ENCODE peak calls at places on chromosomes 4 and X, in eight cellular contexts. Z is K562, J is endothelial cell of umbilical vein, D is transverse colon, Y is sigmoid colon, E is IMR-90, F is A549, W is uterus. M is an unnamed sample.

GRCh38 chrX:10507181-10507580 is 113.2 kb downstream of the MID1 start:
- DNase-seq in W (no peak), Z (no peak), D (no peak), J (peak), E (peak), F (no peak), Y (no peak), M (no peak)

GRCh38 chr4:168550071-168550766 is 53.4 kb downstream of the PALLD start:
- DNase-seq in W (no peak), D (no peak), Z (no peak), Y (no peak), J (no peak), E (peak), F (no peak), M (no peak)

GRCh38 chr4:73822389-73822788 is 14.1 kb upstream of the CXCL6 start:
- DNase-seq in D (no peak), E (no peak), W (no peak), F (no peak), J (no peak), Z (no peak), Y (no peak), M (no peak)

GRCh38 chr4:187128971-187129370 is 405.3 kb upstream of the FAT1 start:
- DNase-seq in D (no peak), W (no peak), E (peak), J (no peak), F (no peak), Z (no peak), Y (no peak), M (no peak)

GRCh38 chr4:37535872-37536271 is 150.3 kb downstream of the RELL1 start:
- DNase-seq in D (no peak), E (no peak), Y (no peak), F (no peak), Z (no peak), J (no peak), W (no peak), M (no peak)

GRCh38 chr4:6116696-6117285 is 83.6 kb downstream of the JAKMIP1 start:
- DNase-seq in E (no peak), F (no peak), D (no peak), Y (no peak), J (no peak), Z (no peak), W (no peak), M (no peak)

GRCh38 chr4:121070696-121071639 is 1.4 kb downstream of the NDNF start:
- DNase-seq in Y (peak), Z (no peak), J (peak), W (peak), D (peak), E (no peak), F (peak), M (no peak)

GRCh38 chr4:42655921-42656735 is 777 bp downstream of the ATP8A1 start:
- DNase-seq in W (peak), J (peak), D (peak), F (peak), Z (no peak), Y (peak), E (no peak), M (peak)

GRCh38 chr4:10084651-10085320 is 31.8 kb downstream of the WDR1 start:
- DNase-seq in Y (peak), W (no peak), F (no peak), D (peak), E (no peak), Z (no peak), J (no peak), M (no peak)

GRCh38 chr4:163493643-163494359 is 689 bp upstream of the TMA16 start:
- DNase-seq in D (peak), F (no peak), Y (no peak), Z (no peak), J (peak), W (no peak), E (no peak), M (peak)

GRCh38 chr4:163548481-163549243 is 54.2 kb downstream of the TMA16 start:
- DNase-seq in D (no peak), W (no peak), Z (peak), J (peak), E (peak), Y (no peak), F (peak), M (peak)

GRCh38 chr4:186789671-186790070 is 66.0 kb upstream of the FAT1 start:
- DNase-seq in J (no peak), D (no peak), Y (no peak), Z (no peak), F (no peak), W (no peak), E (peak), M (no peak)

GRCh38 chrX:137574784-137575298 is 8.9 kb downstream of the ZIC3 start:
- DNase-seq in E (no peak), W (no peak), Z (no peak), D (no peak), J (no peak), Y (no peak), F (no peak), M (no peak)

GRCh38 chrX:34956915-34957314 is 14.3 kb downstream of the FAM47B start:
- DNase-seq in Z (no peak), D (no peak), Y (no peak), W (no peak), E (peak), F (peak), J (peak), M (no peak)

GRCh38 chr4:161466321-161466720 is 697.5 kb downstream of the FSTL5 start:
- DNase-seq in Y (no peak), D (no peak), W (no peak), Z (no peak), F (no peak), E (no peak), J (no peak), M (no peak)

GRCh38 chr4:183773790-183774189 is 114.7 kb downstream of the TRAPPC11 start:
- DNase-seq in J (no peak), E (no peak), D (no peak), F (no peak), Z (no peak), W (no peak), Y (no peak), M (no peak)

GRCh38 chrX:38087594-38087993 is 81.2 kb downstream of the SYTL5 start:
- DNase-seq in E (no peak), J (no peak), Y (no peak), Z (no peak), D (no peak), F (no peak), W (no peak), M (no peak)

GRCh38 chr4:74039065-74039763 is 725 bp upstream of the CXCL3 start:
- DNase-seq in J (peak), Z (no peak), D (no peak), F (no peak), E (peak), W (no peak), Y (no peak), M (peak)

GRCh38 chrX:130916636-130917422 is 13.8 kb upstream of the ENOX2 start:
- DNase-seq in Y (no peak), Z (peak), D (peak), F (peak), J (peak), E (peak), W (peak), M (peak)

GRCh38 chr4:158356331-158356730 is 146.0 kb downstream of the TMEM144 start:
- DNase-seq in Y (no peak), D (no peak), Z (no peak), J (no peak), F (no peak), E (no peak), W (no peak), M (no peak)

GRCh38 chr4:10554694-10555093 is 97.5 kb upstream of the ZNF518B start:
- DNase-seq in W (peak), E (peak), J (peak), Y (no peak), D (peak), Z (peak), F (peak), M (peak)

GRCh38 chr4:4426511-4427477 is 39.9 kb downstream of the NSG1 start:
- DNase-seq in E (no peak), W (peak), Y (peak), D (no peak), Z (no peak), F (no peak), J (no peak), M (no peak)

GRCh38 chrX:49041683-49042529 is 1.3 kb downstream of the TFE3 start:
- DNase-seq in D (no peak), Z (no peak), E (peak), J (peak), F (peak), W (no peak), Y (no peak), M (no peak)

GRCh38 chr4:127793528-127793927 is 11.4 kb downstream of the HSPA4L start:
- DNase-seq in W (no peak), F (no peak), Z (no peak), Y (no peak), D (no peak), J (no peak), E (no peak), M (no peak)

GRCh38 chr4:158496030-158496741 is 25.5 kb upstream of the RXFP1 start:
- DNase-seq in J (peak), F (peak), D (peak), E (no peak), Z (peak), W (no peak), Y (no peak), M (peak)

GRCh38 chr4:39353478-39354177 is 12.5 kb downstream of the RFC1 start:
- DNase-seq in Y (no peak), F (no peak), W (no peak), Z (no peak), D (no peak), E (peak), J (peak), M (no peak)

GRCh38 chr4:86927843-86928395 is 6.9 kb upstream of the AFF1 start:
- DNase-seq in F (peak), W (peak), Y (peak), J (peak), D (peak), E (peak), Z (no peak), M (no peak)

GRCh38 chrX:13345037-13345436 is 25.2 kb upstream of the ATXN3L start:
- DNase-seq in J (no peak), Z (no peak), F (no peak), D (no peak), W (no peak), Y (no peak), E (no peak), M (no peak)

GRCh38 chr4:24798036-24798610 is 2.8 kb downstream of the SOD3 start:
- DNase-seq in W (no peak), F (no peak), Z (no peak), J (no peak), Y (no peak), D (no peak), E (no peak), M (no peak)

GRCh38 chrX:44873415-44874270 is 655 bp downstream of the KDM6A start:
- DNase-seq in W (peak), F (no peak), J (peak), D (peak), Y (peak), Z (peak), E (peak), M (peak)
- TF ChIP-seq POLR2A in W (no peak), F (no peak), J (peak), D (no peak), Y (no peak), Z (peak), E (peak), M (no peak)

DNA sequence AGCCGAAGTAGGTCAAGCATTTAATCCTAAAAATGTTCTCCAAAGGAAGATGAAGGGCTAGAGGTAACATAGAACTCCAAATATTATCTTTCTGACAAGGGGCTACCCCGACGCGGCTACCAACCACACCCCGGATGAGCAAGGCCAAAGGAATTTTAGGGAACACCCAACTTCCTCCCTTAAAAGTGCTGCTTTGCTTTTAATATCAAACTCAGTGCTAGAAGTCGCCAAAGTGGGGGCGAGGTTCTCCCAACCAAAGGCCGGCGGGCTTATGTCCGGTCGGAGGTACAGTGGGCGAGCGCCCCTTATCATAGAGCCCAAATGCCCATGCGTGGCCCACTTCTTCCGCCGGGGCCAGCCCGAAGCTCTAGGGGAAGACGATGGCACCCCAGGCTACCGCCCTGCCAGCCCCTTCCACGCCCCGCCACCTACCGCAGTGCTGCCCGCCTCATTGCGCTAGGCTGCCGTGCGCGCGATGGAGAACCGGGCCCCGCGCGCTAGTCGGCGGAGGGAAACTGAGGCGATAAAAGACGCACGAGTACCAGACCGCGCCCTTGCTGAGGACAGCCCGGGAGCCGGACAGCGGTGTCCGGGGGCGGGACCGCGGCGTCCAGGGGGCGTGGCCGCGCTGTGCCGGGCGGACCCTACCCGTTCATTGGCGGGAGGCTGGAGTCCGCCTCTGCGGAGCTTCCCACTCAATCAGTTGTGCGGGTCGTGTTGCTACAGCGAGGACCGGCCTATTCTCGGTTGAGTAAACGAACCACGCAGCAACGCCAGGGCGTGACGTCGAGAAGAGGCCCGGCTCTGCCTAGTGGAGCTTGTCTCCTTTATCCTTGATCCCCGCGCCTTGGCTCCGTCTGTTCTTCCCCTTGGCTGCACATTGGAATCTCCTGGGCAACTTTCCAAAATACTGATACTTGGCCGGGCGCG is at the start of gene ACOT9:
- DNase-seq in E (peak), W (peak), J (peak), Z (peak), D (peak), F (peak), Y (peak), M (peak)
- TF ChIP-seq POLR2A in E (peak), W (peak), J (peak), Z (peak), D (peak), F (peak), Y (peak), M (no peak)

GRCh38 chr4:7322166-7322991 is 112.4 kb downstream of the PSAPL1 start:
- DNase-seq in F (no peak), D (no peak), Y (no peak), J (no peak), E (no peak), W (no peak), Z (no peak), M (no peak)
- TF ChIP-seq POLR2A in F (no peak), D (no peak), Y (no peak), J (no peak), E (no peak), W (no peak), Z (no peak), M (no peak)

GRCh38 chr4:83356899-83357661 is 22.4 kb upstream of the HPSE start:
- DNase-seq in D (no peak), Y (no peak), W (no peak), E (peak), Z (no peak), F (no peak), J (peak), M (no peak)
- TF ChIP-seq POLR2A in D (no peak), Y (no peak), W (no peak), E (no peak), Z (no peak), F (no peak), J (no peak), M (no peak)

GRCh38 chrX:153799326-153799725 is 4.9 kb downstream of the SSR4 start:
- DNase-seq in D (no peak), Z (no peak), F (no peak), J (no peak), Y (no peak), W (no peak), E (no peak), M (no peak)

GRCh38 chrX:153802513-153803045 is 8.1 kb downstream of the SSR4 start:
- DNase-seq in F (no peak), J (no peak), Y (no peak), Z (no peak), E (no peak), D (no peak), W (no peak), M (no peak)

GRCh38 chrX:153800746-153801145 is 6.3 kb downstream of the SSR4 start:
- DNase-seq in D (no peak), Y (no peak), Z (no peak), W (no peak), E (no peak), J (no peak), F (no peak), M (no peak)

GRCh38 chrX:153801646-153802045 is 7.2 kb downstream of the SSR4 start:
- DNase-seq in Y (no peak), D (no peak), J (no peak), E (no peak), W (no peak), F (no peak), Z (no peak), M (no peak)

GRCh38 chrX:153800177-153800722 is 5.8 kb downstream of the SSR4 start:
- DNase-seq in Y (no peak), D (no peak), E (no peak), W (no peak), Z (no peak), F (no peak), J (no peak), M (no peak)
- TF ChIP-seq POLR2A in Y (no peak), D (no peak), E (no peak), W (no peak), Z (peak), F (no peak), J (peak), M (peak)